ENCODE peak calls at places on chromosomes 2 and 18, in five cellular contexts. One of them, this sample, is unnamed.

GRCh38 chr18:70659026-70659726 is 370.3 kb downstream of the SOCS6 start:
- DNase-seq in WERI-Rb-1: no peak
- DNase-seq in ascending aorta: no peak
- DNase-seq in lung: no peak
- DNase-seq in neural progenitor cell: no peak
- DNase-seq in this sample: no peak

GRCh38 chr2:10079931-10080535 is at the start of gene CYS1:
- DNase-seq in ascending aorta: no peak
- DNase-seq in lung: no peak
- DNase-seq in WERI-Rb-1: peak; percentile 69
- DNase-seq in neural progenitor cell: peak; percentile 76
- DNase-seq in this sample: no peak

GRCh38 chr2:59583173-59583765 is 970.2 kb downstream of the BCL11A start:
- DNase-seq in neural progenitor cell: no peak
- DNase-seq in WERI-Rb-1: no peak
- DNase-seq in lung: no peak
- DNase-seq in ascending aorta: no peak
- DNase-seq in this sample: no peak

GRCh38 chr2:105294046-105294445 is 35.5 kb downstream of the TGFBRAP1 start:
- DNase-seq in WERI-Rb-1: no peak
- DNase-seq in ascending aorta: no peak
- DNase-seq in neural progenitor cell: no peak
- DNase-seq in lung: no peak
- DNase-seq in this sample: no peak

GRCh38 chr2:233603520-233603919 is 13.9 kb upstream of the UGT1A8 start:
- DNase-seq in lung: no peak
- DNase-seq in ascending aorta: no peak
- DNase-seq in WERI-Rb-1: no peak
- DNase-seq in neural progenitor cell: no peak
- DNase-seq in this sample: no peak

GRCh38 chr2:32538735-32539134 is 89.1 kb upstream of the TTC27 start:
- DNase-seq in neural progenitor cell: no peak
- DNase-seq in ascending aorta: no peak
- DNase-seq in WERI-Rb-1: no peak
- DNase-seq in lung: no peak
- DNase-seq in this sample: no peak

GRCh38 chr2:222295368-222296041 is 3.3 kb downstream of the PAX3 start:
- DNase-seq in neural progenitor cell: peak; percentile 57
- DNase-seq in ascending aorta: no peak
- DNase-seq in lung: no peak
- DNase-seq in WERI-Rb-1: no peak
- DNase-seq in this sample: no peak

GRCh38 chr2:40488101-40488598 is 36.3 kb upstream of the SLC8A1 start:
- DNase-seq in ascending aorta: no peak
- DNase-seq in neural progenitor cell: peak; percentile 58
- DNase-seq in WERI-Rb-1: no peak
- DNase-seq in lung: no peak
- DNase-seq in this sample: no peak

GRCh38 chr18:27298215-27298804 is 113.2 kb upstream of the CHST9 start:
- DNase-seq in lung: no peak
- DNase-seq in WERI-Rb-1: no peak
- DNase-seq in neural progenitor cell: peak; percentile 31
- DNase-seq in ascending aorta: no peak
- DNase-seq in this sample: no peak

GRCh38 chr2:183038341-183039300 is at the start of gene NCKAP1:
- DNase-seq in ascending aorta: peak; percentile 95
- DNase-seq in neural progenitor cell: peak; percentile 95
- DNase-seq in lung: peak; percentile 89
- DNase-seq in WERI-Rb-1: peak; percentile 90
- DNase-seq in this sample: peak; percentile 82

GRCh38 chr2:161419338-161419965 is 3.4 kb downstream of the TBR1 start:
- DNase-seq in WERI-Rb-1: no peak
- DNase-seq in ascending aorta: no peak
- DNase-seq in neural progenitor cell: no peak
- DNase-seq in lung: no peak
- DNase-seq in this sample: no peak

GRCh38 chr18:36457683-36458082 is 160.2 kb downstream of the FHOD3 start:
- DNase-seq in ascending aorta: no peak
- DNase-seq in WERI-Rb-1: no peak
- DNase-seq in lung: no peak
- DNase-seq in neural progenitor cell: no peak
- DNase-seq in this sample: no peak

GRCh38 chr2:101515512-101515911 is 40.6 kb upstream of the RFX8 start:
- DNase-seq in neural progenitor cell: no peak
- DNase-seq in ascending aorta: no peak
- DNase-seq in lung: no peak
- DNase-seq in WERI-Rb-1: peak; percentile 17
- DNase-seq in this sample: no peak

GRCh38 chr2:122960727-122961641 is 1064.1 kb upstream of the CNTNAP5 start:
- DNase-seq in ascending aorta: no peak
- DNase-seq in WERI-Rb-1: no peak
- DNase-seq in lung: peak; percentile 41
- DNase-seq in neural progenitor cell: no peak
- DNase-seq in this sample: no peak

GRCh38 chr2:232483923-232484627 is 3.6 kb downstream of the ECEL1 start:
- DNase-seq in lung: no peak
- DNase-seq in neural progenitor cell: no peak
- DNase-seq in WERI-Rb-1: no peak
- DNase-seq in ascending aorta: no peak
- DNase-seq in this sample: no peak

GRCh38 chr2:232483296-232483922 is 4.2 kb downstream of the ECEL1 start:
- DNase-seq in ascending aorta: no peak
- DNase-seq in lung: no peak
- DNase-seq in WERI-Rb-1: no peak
- DNase-seq in neural progenitor cell: no peak
- DNase-seq in this sample: no peak

GRCh38 chr2:232485757-232486557 is 1.7 kb downstream of the ECEL1 start:
- DNase-seq in neural progenitor cell: peak; percentile 63
- DNase-seq in WERI-Rb-1: no peak
- DNase-seq in lung: no peak
- DNase-seq in ascending aorta: no peak
- DNase-seq in this sample: no peak

GRCh38 chr2:232485333-232485756 is 2.3 kb downstream of the ECEL1 start:
- DNase-seq in lung: no peak
- DNase-seq in ascending aorta: no peak
- DNase-seq in neural progenitor cell: no peak
- DNase-seq in WERI-Rb-1: peak; percentile 15
- DNase-seq in this sample: no peak

DNA sequence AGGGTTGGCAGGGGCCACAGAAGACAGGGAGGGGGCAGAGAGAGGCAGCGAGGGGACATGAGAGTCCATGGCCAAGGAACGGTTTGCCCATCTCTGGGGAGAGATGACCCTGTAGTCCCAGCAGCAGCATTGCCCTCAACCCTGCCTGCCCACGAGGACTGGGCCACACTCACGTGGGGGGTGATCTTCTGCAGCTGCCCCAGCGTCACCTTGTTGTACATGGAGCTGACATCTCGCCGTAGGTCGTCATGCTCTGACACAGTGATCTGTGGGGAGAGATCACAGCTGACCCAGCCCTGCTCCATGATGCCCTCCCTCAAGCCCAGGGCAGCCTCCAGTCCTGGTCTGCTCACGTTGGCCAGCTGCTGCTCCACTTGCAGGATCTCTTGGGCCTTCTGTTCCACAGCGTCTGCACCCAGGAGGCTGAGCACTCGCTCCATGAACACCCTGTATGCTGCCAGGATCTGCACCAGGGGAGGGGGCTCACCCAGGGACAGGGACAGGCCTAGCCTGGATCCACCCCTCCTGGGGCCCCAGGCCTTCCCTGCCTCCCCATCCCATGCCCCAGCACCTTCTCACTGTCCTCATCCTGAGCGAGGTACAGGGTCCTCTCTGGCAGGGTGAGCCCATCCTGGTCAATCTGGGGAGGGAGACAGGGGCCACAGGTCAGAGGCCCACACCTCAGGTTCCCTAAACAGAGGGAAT is 2.9 kb downstream of the ECEL1 start:
- DNase-seq in neural progenitor cell: no peak
- DNase-seq in lung: no peak
- DNase-seq in WERI-Rb-1: peak; percentile 4
- DNase-seq in ascending aorta: no peak
- DNase-seq in this sample: no peak
- H3K27me3 ChIP-seq in neural progenitor cell: peaks cover 81% of the 10 kb centered on the region
- H3K27me3 ChIP-seq in lung: peaks cover 15% of the 10 kb centered on the region
- H3K27me3 ChIP-seq in WERI-Rb-1: peaks cover 42% of the 10 kb centered on the region
- H3K27me3 ChIP-seq in ascending aorta: no peaks in the 10 kb centered on the region
- H3K27me3 ChIP-seq in this sample: no peaks in the 10 kb centered on the region

GRCh38 chr2:176067587-176068002 is 16.2 kb downstream of the EVX2 start:
- DNase-seq in lung: no peak
- DNase-seq in WERI-Rb-1: no peak
- DNase-seq in ascending aorta: no peak
- DNase-seq in neural progenitor cell: peak; percentile 45
- DNase-seq in this sample: no peak
- H3K27me3 ChIP-seq in lung: peaks cover 15% of the 10 kb centered on the region
- H3K27me3 ChIP-seq in WERI-Rb-1: peaks cover 17% of the 10 kb centered on the region
- H3K27me3 ChIP-seq in ascending aorta: peaks cover 17% of the 10 kb centered on the region
- H3K27me3 ChIP-seq in neural progenitor cell: peaks cover 100% of the 10 kb centered on the region
- H3K27me3 ChIP-seq in this sample: peaks cover 55% of the 10 kb centered on the region

GRCh38 chr2:24493713-24494112 is 2.7 kb downstream of the NCOA1 start:
- DNase-seq in WERI-Rb-1: no peak
- DNase-seq in neural progenitor cell: no peak
- DNase-seq in lung: no peak
- DNase-seq in ascending aorta: no peak
- DNase-seq in this sample: no peak

GRCh38 chr2:24492283-24493272 is 1.5 kb downstream of the NCOA1 start:
- DNase-seq in WERI-Rb-1: no peak
- DNase-seq in ascending aorta: no peak
- DNase-seq in lung: peak; percentile 32
- DNase-seq in neural progenitor cell: peak; percentile 38
- DNase-seq in this sample: no peak

GRCh38 chr2:24489942-24490673 is 946 bp upstream of the NCOA1 start:
- DNase-seq in lung: peak; percentile 33
- DNase-seq in WERI-Rb-1: peak; percentile 66
- DNase-seq in ascending aorta: no peak
- DNase-seq in neural progenitor cell: peak; percentile 56
- DNase-seq in this sample: no peak

GRCh38 chr2:24490674-24491625 is at the start of gene NCOA1:
- DNase-seq in lung: peak; percentile 91
- DNase-seq in WERI-Rb-1: peak; percentile 97
- DNase-seq in ascending aorta: peak; percentile 93
- DNase-seq in neural progenitor cell: peak; percentile 94
- DNase-seq in this sample: peak; percentile 84

GRCh38 chr2:24491626-24492282 is 700 bp downstream of the NCOA1 start:
- DNase-seq in WERI-Rb-1: peak; percentile 89
- DNase-seq in neural progenitor cell: peak; percentile 75
- DNase-seq in ascending aorta: peak; percentile 79
- DNase-seq in lung: peak; percentile 53
- DNase-seq in this sample: peak; percentile 62
- H3K27me3 ChIP-seq in WERI-Rb-1: no peaks in the 10 kb centered on the region
- H3K27me3 ChIP-seq in neural progenitor cell: peaks cover 21% of the 10 kb centered on the region
- H3K27me3 ChIP-seq in ascending aorta: no peaks in the 10 kb centered on the region
- H3K27me3 ChIP-seq in lung: no peaks in the 10 kb centered on the region
- H3K27me3 ChIP-seq in this sample: no peaks in the 10 kb centered on the region

GRCh38 chr18:74564012-74564411 is 29.7 kb downstream of the CNDP1 start:
- DNase-seq in ascending aorta: no peak
- DNase-seq in WERI-Rb-1: no peak
- DNase-seq in lung: no peak
- DNase-seq in neural progenitor cell: no peak
- DNase-seq in this sample: no peak
- H3K27me3 ChIP-seq in ascending aorta: no peaks in the 10 kb centered on the region
- H3K27me3 ChIP-seq in WERI-Rb-1: no peaks in the 10 kb centered on the region
- H3K27me3 ChIP-seq in lung: no peaks in the 10 kb centered on the region
- H3K27me3 ChIP-seq in neural progenitor cell: no peaks in the 10 kb centered on the region
- H3K27me3 ChIP-seq in this sample: peaks cover 4% of the 10 kb centered on the region